ENCODE peak calls at places on chromosomes 3 and 15, in eight cellular contexts. L is neuronal stem cell, P is astrocyte, B is IMR-90, V is SK-N-SH, M is HCT116, G is mammary epithelial cell, R is H1. S is an unnamed sample. For H3K4me1, the result is how much of the 10 kb centered on the place peaks cover.

GRCh38 chr3:129829640-129830039 is 63.9 kb downstream of the TMCC1 start:
- DNase-seq in G (peak), L (peak), R (no peak), P (peak), B (peak), V (peak), M (peak), S (peak)

GRCh38 chr3:172666181-172666872 is 44.5 kb downstream of the NCEH1 start:
- DNase-seq in R (no peak), B (no peak), M (no peak), V (no peak), L (no peak), P (no peak), G (no peak), S (no peak)

GRCh38 chr15:98142584-98142983 is 182.1 kb downstream of the ARRDC4 start:
- DNase-seq in R (no peak), P (no peak), G (no peak), L (no peak), B (no peak), M (no peak), V (no peak), S (peak)

GRCh38 chr3:195911946-195912270 is 3.6 kb upstream of the TNK2 start:
- DNase-seq in V (no peak), B (no peak), P (no peak), M (no peak), L (no peak), G (peak), R (no peak), S (peak)

GRCh38 chr3:151329368-151329767 is at the start of gene P2RY13:
- DNase-seq in P (no peak), B (no peak), R (no peak), L (no peak), M (no peak), V (no peak), G (no peak), S (no peak)

GRCh38 chr3:70531838-70532489 is 219.5 kb upstream of the MDFIC2 start:
- DNase-seq in V (no peak), P (no peak), B (no peak), G (no peak), M (no peak), L (no peak), R (no peak), S (peak)

GRCh38 chr3:171018151-171018935 is 8.2 kb downstream of the SLC2A2 start:
- DNase-seq in V (no peak), R (no peak), P (peak), B (no peak), G (no peak), M (no peak), L (no peak), S (no peak)

GRCh38 chr15:61499371-61499770 is 270.3 kb upstream of the RORA start:
- DNase-seq in R (no peak), V (no peak), L (no peak), G (no peak), P (peak), M (no peak), B (no peak), S (no peak)

GRCh38 chr3:78972617-78973301 is 795.0 kb downstream of the ROBO1 start:
- DNase-seq in M (no peak), V (no peak), G (peak), B (no peak), P (no peak), R (no peak), L (no peak), S (no peak)

GRCh38 chr3:62134061-62134496 is 239.3 kb downstream of the FEZF2 start:
- DNase-seq in V (peak), M (peak), P (peak), L (no peak), G (no peak), B (peak), R (no peak), S (no peak)

GRCh38 chr3:188646592-188646991 is 492.6 kb downstream of the LPP start:
- DNase-seq in P (no peak), B (peak), V (no peak), L (no peak), R (no peak), M (no peak), G (no peak), S (no peak)

GRCh38 chr15:44598066-44598465 is 61.1 kb downstream of the EIF3J start:
- DNase-seq in B (no peak), L (no peak), R (no peak), M (no peak), V (no peak), P (no peak), G (no peak), S (no peak)

GRCh38 chr3:132554437-132554836 is 42.6 kb upstream of the ACKR4 start:
- DNase-seq in P (peak), B (peak), L (no peak), V (no peak), G (no peak), M (no peak), R (no peak), S (no peak)

GRCh38 chr15:83012038-83012490 is 625 bp upstream of the C15orf40 start:
- DNase-seq in B (no peak), M (no peak), R (no peak), G (no peak), V (no peak), L (peak), P (no peak), S (no peak)

GRCh38 chr3:48492461-48493202 is 11.3 kb downstream of the SHISA5 start:
- DNase-seq in V (no peak), R (no peak), G (peak), P (peak), L (no peak), M (no peak), B (no peak), S (no peak)

GRCh38 chr3:141465221-141465620 is 21.6 kb upstream of the RASA2 start:
- DNase-seq in P (no peak), V (peak), L (no peak), M (no peak), B (peak), R (no peak), G (no peak), S (no peak)

GRCh38 chr3:63199606-63200005 is 78.5 kb upstream of the SYNPR start:
- DNase-seq in P (no peak), G (no peak), V (no peak), B (no peak), M (no peak), R (no peak), L (no peak), S (no peak)

GRCh38 chr15:71437919-71438318 is 322.6 kb downstream of the THSD4 start:
- DNase-seq in R (no peak), G (no peak), M (no peak), B (no peak), V (no peak), P (no peak), L (no peak), S (peak)

GRCh38 chr3:111621535-111621934 is 26.4 kb upstream of the ZBED2 start:
- DNase-seq in M (peak), G (no peak), R (peak), V (peak), L (peak), B (no peak), P (no peak), S (no peak)

GRCh38 chr15:57697588-57697987 is 8.9 kb upstream of the POLR2M start:
- DNase-seq in M (no peak), V (no peak), L (no peak), P (peak), R (no peak), G (no peak), B (peak), S (no peak)

GRCh38 chr3:4425707-4426106 is 41.4 kb downstream of the SUMF1 start:
- DNase-seq in R (no peak), V (no peak), P (peak), L (no peak), B (peak), G (peak), M (no peak), S (no peak)

GRCh38 chr15:67433495-67434099 is 87.3 kb upstream of the C15orf61 start:
- DNase-seq in P (peak), B (peak), L (peak), R (peak), G (peak), M (peak), V (peak), S (peak)

GRCh38 chr3:104279617-104280016 is 1087.1 kb upstream of the ALCAM start:
- DNase-seq in G (peak), M (no peak), V (no peak), B (peak), L (no peak), R (no peak), P (peak), S (peak)

GRCh38 chr15:85527907-85528306 is 147.5 kb downstream of the AKAP13 start:
- DNase-seq in M (no peak), R (no peak), L (no peak), B (peak), V (no peak), G (peak), P (peak), S (no peak)

GRCh38 chr3:174986685-174987084 is 127.6 kb downstream of the NAALADL2 start:
- DNase-seq in P (peak), R (no peak), L (no peak), M (no peak), V (no peak), B (peak), G (no peak), S (peak)

GRCh38 chr3:103459815-103460214 is 1025.0 kb downstream of the ZPLD1 start:
- DNase-seq in M (no peak), P (no peak), R (no peak), L (no peak), G (no peak), V (no peak), B (no peak), S (no peak)

GRCh38 chr15:43440721-43441281 is 52.2 kb downstream of the TP53BP1 start:
- DNase-seq in M (peak), P (peak), R (peak), V (peak), G (peak), L (peak), B (peak), S (peak)

GRCh38 chr15:65869954-65870871 is 922 bp downstream of the RAB11A start:
- DNase-seq in P (peak), B (peak), L (peak), M (no peak), G (peak), R (no peak), V (peak), S (peak)

GRCh38 chr3:129061888-129062834 is 1.6 kb downstream of the GP9 start:
- DNase-seq in G (no peak), L (no peak), P (no peak), V (peak), M (no peak), B (no peak), R (no peak), S (peak)

GRCh38 chr3:124424396-124424795 is 305.9 kb upstream of the UMPS start:
- DNase-seq in G (no peak), B (no peak), P (no peak), R (no peak), M (no peak), L (no peak), V (no peak), S (no peak)

GRCh38 chr15:28960979-28961378 is 75.2 kb downstream of the APBA2 start:
- DNase-seq in B (peak), V (no peak), L (no peak), M (peak), R (no peak), P (peak), G (peak), S (peak)

GRCh38 chr3:99938270-99938955 is 120.8 kb downstream of the CMSS1 start:
- DNase-seq in R (no peak), B (peak), P (peak), M (no peak), V (no peak), G (no peak), L (no peak), S (peak)

GRCh38 chr3:186137051-186137685 is 28.3 kb upstream of the ETV5 start:
- DNase-seq in L (no peak), R (no peak), V (no peak), G (no peak), P (no peak), M (no peak), B (no peak), S (no peak)

GRCh38 chr15:59438891-59439290 is 905 bp downstream of the FAM81A start:
- DNase-seq in V (no peak), G (no peak), P (no peak), R (no peak), M (no peak), B (no peak), L (no peak), S (no peak)

GRCh38 chr3:141246224-141246957 is 14.8 kb downstream of the PXYLP1 start:
- DNase-seq in P (no peak), B (no peak), R (no peak), G (no peak), V (no peak), L (no peak), M (no peak), S (no peak)

GRCh38 chr3:42102569-42102968 is 11.4 kb downstream of the TRAK1 start:
- DNase-seq in L (no peak), R (no peak), P (no peak), V (no peak), B (no peak), G (peak), M (no peak), S (no peak)

GRCh38 chr3:39065197-39065596 is 13.4 kb downstream of the WDR48 start:
- DNase-seq in G (peak), M (peak), R (peak), L (no peak), V (peak), P (peak), B (peak), S (peak)

GRCh38 chr3:184234224-184234623 is 4.8 kb downstream of the VWA5B2 start:
- DNase-seq in R (no peak), P (peak), G (peak), B (peak), V (peak), L (no peak), M (peak), S (peak)

GRCh38 chr3:38960042-38960622 is 91.6 kb downstream of the SCN11A start:
- DNase-seq in G (no peak), M (no peak), P (no peak), V (no peak), R (no peak), B (peak), L (no peak), S (no peak)

GRCh38 chr3:197533396-197534347 is 22.1 kb downstream of the BDH1 start:
- DNase-seq in B (no peak), P (no peak), M (no peak), R (no peak), V (no peak), L (no peak), G (peak), S (peak)
- H3K4me3 ChIP-seq in B (no peak), P (no peak), M (no peak), R (no peak), V (no peak), L (no peak), G (no peak), S (no peak)

GRCh38 chr3:106729481-106729880 is 647.8 kb upstream of the CCDC54 start:
- DNase-seq in P (no peak), M (no peak), R (no peak), B (no peak), L (no peak), G (no peak), V (no peak), S (no peak)
- H2AFZ ChIP-seq in P (no peak), M (peak), R (no peak), B (no peak), L (peak), G (peak), V (peak), S (no peak)

DNA sequence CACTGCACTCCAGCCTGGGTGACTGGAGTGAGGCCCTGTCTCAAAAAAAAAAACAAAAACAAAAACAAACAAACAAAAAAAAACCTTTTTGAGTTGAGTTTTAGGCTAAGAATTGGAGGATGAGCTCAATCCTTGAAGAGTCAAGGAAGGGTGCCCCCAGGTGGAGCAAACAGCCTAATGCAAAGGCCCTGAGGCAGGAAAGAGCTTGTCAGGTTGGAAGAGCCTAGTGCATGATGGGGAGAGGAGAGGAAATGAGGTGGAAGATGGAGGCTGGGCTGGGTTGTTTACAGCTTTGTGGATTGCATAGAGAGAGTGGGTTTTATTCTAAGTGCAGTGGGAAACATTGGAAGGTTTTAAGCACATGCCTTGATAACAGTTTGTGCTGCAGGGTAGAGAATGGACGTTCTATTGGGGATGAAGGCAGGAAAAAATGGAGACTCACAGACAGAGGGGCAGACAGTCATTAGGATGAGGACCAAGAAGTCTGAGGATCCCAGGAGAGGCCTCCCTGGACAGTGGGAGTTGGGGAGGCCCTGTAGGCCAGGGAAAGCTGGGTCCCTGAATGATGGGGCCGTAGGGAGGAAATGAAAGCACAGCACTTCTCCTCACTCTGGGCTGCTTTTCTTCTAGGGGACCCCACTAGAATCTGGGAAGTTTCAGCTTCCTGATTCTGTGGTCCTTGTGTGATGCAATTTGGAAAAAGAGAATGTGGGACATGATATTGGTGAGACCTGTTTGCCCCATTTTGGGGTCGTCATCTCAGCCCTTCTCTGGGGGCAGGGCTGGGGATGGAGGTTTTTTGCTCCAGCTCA is 1.9 kb upstream of the SNX22 start:
- DNase-seq in P (no peak), B (no peak), M (no peak), G (peak), L (no peak), V (no peak), R (no peak), S (no peak)
- H3K4me1 ChIP-seq in P (under half), B (under half), M (under half), G (under half), L (under half), V (under half), R (under half), S (under half)

GRCh38 chr3:167969554-167969953 is 126.2 kb downstream of the GOLIM4 start:
- DNase-seq in L (no peak), M (no peak), V (no peak), R (no peak), G (no peak), P (no peak), B (no peak), S (no peak)
- H3K4me3 ChIP-seq in L (no peak), M (no peak), V (no peak), R (no peak), G (no peak), P (no peak), B (no peak), S (no peak)

GRCh38 chr3:177917234-177917861 is 618.9 kb upstream of the KCNMB2 start:
- DNase-seq in V (no peak), B (no peak), R (no peak), G (no peak), L (no peak), P (no peak), M (no peak), S (no peak)
- H2AFZ ChIP-seq in V (no peak), B (peak), R (no peak), G (no peak), L (peak), P (no peak), M (no peak), S (no peak)

GRCh38 chr15:31258260-31258659 is 68.4 kb upstream of the KLF13 start:
- DNase-seq in R (no peak), V (no peak), G (no peak), P (no peak), L (no peak), M (no peak), B (no peak), S (peak)

GRCh38 chr15:31257286-31257685 is 69.3 kb upstream of the KLF13 start:
- DNase-seq in B (no peak), R (no peak), P (no peak), G (no peak), M (no peak), L (no peak), V (no peak), S (peak)

GRCh38 chr15:31261266-31262142 is 65.1 kb upstream of the KLF13 start:
- DNase-seq in L (no peak), R (no peak), V (no peak), P (no peak), G (no peak), B (no peak), M (no peak), S (peak)

GRCh38 chr15:31260646-31261265 is 65.9 kb upstream of the KLF13 start:
- DNase-seq in G (no peak), M (no peak), L (no peak), P (no peak), B (no peak), R (no peak), V (no peak), S (peak)

GRCh38 chr15:31259562-31260252 is 66.9 kb upstream of the KLF13 start:
- DNase-seq in V (no peak), M (no peak), P (no peak), R (no peak), B (no peak), L (no peak), G (no peak), S (no peak)
- H3K4me1 ChIP-seq in V (under half), M (under half), P (under half), R (under half), B (under half), L (under half), G (under half), S (under half)

GRCh38 chr3:127184870-127185216 is 8.1 kb upstream of the PRR23E start:
- DNase-seq in M (no peak), B (no peak), V (no peak), R (no peak), G (no peak), P (no peak), L (no peak), S (no peak)
- H3K4me3 ChIP-seq in M (no peak), B (no peak), V (no peak), R (no peak), G (no peak), P (no peak), L (no peak), S (no peak)

S was measured in osteoblast.